ENCODE peak calls at places on chromosomes 6 and 20, in eight cellular contexts. N is kidney tubule cell, F is LoVo, I is upper lobe of right lung, U is cardiac fibroblast, Z is HS-5, T is NCI-H187 treated with DMSO at 0.1 percent for 48 hours, Y is SK-MEL-5. C is an unnamed sample.
A peak's percentile ranks its signal among the peaks of the same experiment; 100 is the strongest.

GRCh38 chr20:10309326-10309725 is 90.7 kb downstream of the SNAP25 start:
- DNase-seq in N (peak; percentile 54), F (peak; percentile 27), I (no peak), U (peak; percentile 90), Z (peak; percentile 95), T (no peak), Y (no peak), C (peak; percentile 81)

GRCh38 chr20:310645-311044 is 13.3 kb downstream of the ZCCHC3 start:
- DNase-seq in N (no peak), F (no peak), I (no peak), U (no peak), Z (no peak), T (no peak), Y (no peak), C (no peak)

GRCh38 chr6:33840064-33840926 is 36.5 kb upstream of the MLN start:
- DNase-seq in N (peak; percentile 97), F (peak; percentile 57), I (no peak), U (peak; percentile 93), Z (peak; percentile 96), T (no peak), Y (peak; percentile 89), C (peak; percentile 88)

GRCh38 chr20:19929749-19930148 is 87.4 kb upstream of the NAA20 start:
- DNase-seq in N (no peak), F (no peak), I (no peak), U (peak; percentile 61), Z (no peak), T (no peak), Y (no peak), C (no peak)

GRCh38 chr6:118648866-118649554 is 2.4 kb downstream of the CEP85L start:
- DNase-seq in N (no peak), F (no peak), I (no peak), U (no peak), Z (no peak), T (no peak), Y (no peak), C (peak; percentile 9)

GRCh38 chr20:52838510-52839241 is 133.5 kb upstream of the TSHZ2 start:
- DNase-seq in N (no peak), F (no peak), I (no peak), U (no peak), Z (no peak), T (no peak), Y (no peak), C (no peak)

GRCh38 chr6:134168580-134169223 is 116.3 kb upstream of the SLC2A12 start:
- DNase-seq in N (peak; percentile 14), F (no peak), I (no peak), U (peak; percentile 68), Z (no peak), T (no peak), Y (peak; percentile 19), C (no peak)

GRCh38 chr20:4956200-4956810 is 45.0 kb downstream of the SLC23A2 start:
- DNase-seq in N (peak; percentile 56), F (peak; percentile 49), I (no peak), U (peak; percentile 79), Z (peak; percentile 41), T (no peak), Y (peak; percentile 77), C (peak; percentile 79)

GRCh38 chr6:37517411-37517812 is 17.7 kb upstream of the CCDC167 start:
- DNase-seq in N (no peak), F (no peak), I (no peak), U (no peak), Z (no peak), T (no peak), Y (no peak), C (no peak)

GRCh38 chr6:3022765-3023662 is 23.3 kb downstream of the NQO2 start:
- DNase-seq in N (no peak), F (no peak), I (no peak), U (no peak), Z (no peak), T (no peak), Y (peak; percentile 39), C (no peak)

GRCh38 chr20:44051661-44052000 is 135.4 kb downstream of the JPH2 start:
- DNase-seq in N (no peak), F (no peak), I (peak; percentile 51), U (no peak), Z (no peak), T (no peak), Y (no peak), C (no peak)

GRCh38 chr20:21569586-21569985 is 55.7 kb upstream of the NKX2-2 start:
- DNase-seq in N (no peak), F (no peak), I (no peak), U (no peak), Z (no peak), T (no peak), Y (no peak), C (no peak)

GRCh38 chr6:111791415-111791814 is 81.8 kb downstream of the FYN start:
- DNase-seq in N (no peak), F (peak; percentile 11), I (no peak), U (peak; percentile 50), Z (no peak), T (no peak), Y (no peak), C (no peak)

GRCh38 chr20:47066484-47067270 is 172.0 kb downstream of the EYA2 start:
- DNase-seq in N (no peak), F (no peak), I (no peak), U (peak; percentile 2), Z (no peak), T (no peak), Y (peak; percentile 12), C (no peak)

GRCh38 chr20:46272389-46273047 is 35.8 kb downstream of the CDH22 start:
- DNase-seq in N (no peak), F (no peak), I (no peak), U (no peak), Z (no peak), T (no peak), Y (no peak), C (no peak)

GRCh38 chr6:1700283-1700967 is 90.7 kb downstream of the FOXC1 start:
- DNase-seq in N (no peak), F (no peak), I (no peak), U (no peak), Z (no peak), T (no peak), Y (no peak), C (no peak)

GRCh38 chr6:49416195-49416594 is 46.9 kb downstream of the MMUT start:
- DNase-seq in N (peak; percentile 3), F (no peak), I (no peak), U (no peak), Z (no peak), T (no peak), Y (no peak), C (no peak)

GRCh38 chr6:4591218-4591617 is 185.0 kb upstream of the CDYL start:
- DNase-seq in N (no peak), F (no peak), I (no peak), U (no peak), Z (no peak), T (no peak), Y (no peak), C (no peak)

GRCh38 chr6:113570176-113570575 is 287.0 kb upstream of the MARCKS start:
- DNase-seq in N (no peak), F (no peak), I (no peak), U (peak; percentile 59), Z (no peak), T (no peak), Y (no peak), C (no peak)

GRCh38 chr6:125471703-125472102 is 169.9 kb upstream of the HDDC2 start:
- DNase-seq in N (no peak), F (no peak), I (no peak), U (no peak), Z (no peak), T (no peak), Y (no peak), C (no peak)

GRCh38 chr6:170313716-170314295 is 7.2 kb downstream of the FAM120B start:
- DNase-seq in N (no peak), F (no peak), I (no peak), U (no peak), Z (no peak), T (no peak), Y (no peak), C (no peak)